ENCODE peak calls at places on chromosome 11, in six cellular contexts. E is kidney epithelial cell; C is naive thymus-derived CD8-positive, alpha-beta T cell; G is chondrocyte; F is stomach; Y is T-helper 1 cell. O is an unnamed sample.

GRCh38 chr11:18958221-18958910 is 19.2 kb upstream of the MRGPRX1 start:
- DNase-seq in E (no peak), C (no peak), G (no peak), F (no peak), Y (no peak), O (no peak)

GRCh38 chr11:1628506-1629325 is 859 bp upstream of the KRTAP5-5 start:
- DNase-seq in E (no peak), C (peak; percentile 60), G (peak; percentile 75), F (peak; percentile 58), Y (no peak), O (peak; percentile 83)

GRCh38 chr11:61293869-61294716 is 1.0 kb downstream of the VWCE start:
- DNase-seq in E (no peak), C (peak; percentile 18), G (no peak), F (peak; percentile 37), Y (no peak), O (peak; percentile 87)

GRCh38 chr11:77968337-77968736 is 26.1 kb downstream of the INTS4 start:
- DNase-seq in E (no peak), C (no peak), G (no peak), F (no peak), Y (no peak), O (no peak)

GRCh38 chr11:126459691-126460404 is 104.4 kb downstream of the ST3GAL4 start:
- DNase-seq in E (no peak), C (no peak), G (no peak), F (no peak), Y (no peak), O (no peak)

GRCh38 chr11:45399166-45399565 is 113.0 kb upstream of the SYT13 start:
- DNase-seq in E (no peak), C (no peak), G (no peak), F (no peak), Y (no peak), O (peak; percentile 50)

GRCh38 chr11:82845336-82846036 is 54.7 kb downstream of the PRCP start:
- DNase-seq in E (no peak), C (no peak), G (no peak), F (no peak), Y (no peak), O (no peak)

GRCh38 chr11:118263694-118264567 is at the start of gene MPZL2:
- DNase-seq in E (no peak), C (peak; percentile 33), G (no peak), F (peak; percentile 85), Y (no peak), O (no peak)

GRCh38 chr11:78351979-78352731 is 65.5 kb downstream of the GAB2 start:
- DNase-seq in E (no peak), C (no peak), G (no peak), F (no peak), Y (no peak), O (no peak)